ENCODE peak calls at places on chromosomes 16 and 17, in seven cellular contexts. X is psoas muscle, S is body of pancreas, E is tibial nerve, G is heart right ventricle, L is stomach, C is cardiac muscle cell. P is an unnamed sample.

GRCh38 chr16:86924537-86924936 is 346.2 kb downstream of the FOXL1 start:
- DNase-seq in X (no peak), S (no peak), E (no peak), G (no peak), L (no peak), C (peak; percentile 48), P (no peak)

GRCh38 chr17:81251943-81252301 is 12.8 kb downstream of the NDUFAF8 start:
- DNase-seq in X (no peak), S (no peak), E (no peak), G (peak; percentile 11), L (no peak), C (no peak), P (peak; percentile 93)

GRCh38 chr17:69103557-69104233 is 38.0 kb downstream of the ABCA6 start:
- DNase-seq in X (no peak), S (peak; percentile 81), E (no peak), G (no peak), L (no peak), C (no peak), P (no peak)

GRCh38 chr16:54284319-54284930 is 2.2 kb downstream of the IRX3 start:
- DNase-seq in X (peak; percentile 64), S (peak; percentile 45), E (no peak), G (no peak), L (peak; percentile 58), C (no peak), P (peak; percentile 12)

GRCh38 chr17:29149431-29150064 is 30.6 kb downstream of the MYO18A start:
- DNase-seq in X (peak; percentile 69), S (peak; percentile 51), E (no peak), G (no peak), L (no peak), C (peak; percentile 78), P (no peak)

GRCh38 chr17:50269477-50270429 is 4.5 kb upstream of the TMEM92 start:
- DNase-seq in X (peak; percentile 78), S (peak; percentile 75), E (peak; percentile 83), G (peak; percentile 65), L (peak; percentile 76), C (peak; percentile 86), P (peak; percentile 83)

GRCh38 chr17:57257213-57257873 is 1.0 kb downstream of the MSI2 start:
- DNase-seq in X (no peak), S (no peak), E (no peak), G (no peak), L (no peak), C (no peak), P (peak; percentile 67)

GRCh38 chr17:27241346-27241946 is 52.5 kb upstream of the WSB1 start:
- DNase-seq in X (no peak), S (no peak), E (no peak), G (no peak), L (no peak), C (peak; percentile 48), P (no peak)

GRCh38 chr16:70508752-70509151 is 14.6 kb downstream of the COG4 start:
- DNase-seq in X (no peak), S (no peak), E (no peak), G (no peak), L (no peak), C (peak; percentile 16), P (no peak)

GRCh38 chr16:12340151-12340733 is 363.7 kb downstream of the SNX29 start:
- DNase-seq in X (no peak), S (peak; percentile 73), E (no peak), G (no peak), L (peak; percentile 41), C (peak; percentile 21), P (peak; percentile 69)

DNA sequence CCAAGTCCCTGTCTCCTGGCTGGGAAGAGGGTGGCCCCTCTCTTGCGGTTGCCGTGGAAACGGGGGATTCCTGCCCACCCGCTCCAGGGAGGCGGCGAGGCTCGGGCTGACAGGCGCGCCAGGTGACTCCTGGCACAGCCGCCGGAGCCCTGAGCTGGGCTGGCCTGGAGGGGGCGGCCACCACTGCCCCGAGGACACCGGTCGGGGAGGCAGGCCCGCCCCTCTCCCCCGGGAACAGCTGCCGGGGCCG is 71.3 kb downstream of the ABR start:
- DNase-seq in X (no peak), S (no peak), E (no peak), G (no peak), L (no peak), C (no peak), P (no peak)
- H3K27ac ChIP-seq in X (peak overlapping the region; percentile 70), S (peak overlapping the region; percentile 73), E (peak overlapping the region; percentile 92), G (peak overlapping the region; percentile 98), L (peak overlapping the region; percentile 96), C (peak overlapping the region; percentile 19), P (peak overlapping the region; percentile 86)

GRCh38 chr17:30970757-30971567 is at the start of gene RNF135:
- DNase-seq in X (peak; percentile 87), S (peak; percentile 85), E (peak; percentile 72), G (peak; percentile 84), L (peak; percentile 85), C (peak; percentile 93), P (no peak)

GRCh38 chr17:30975042-30975820 is 4.4 kb downstream of the RNF135 start:
- DNase-seq in X (peak; percentile 0), S (no peak), E (no peak), G (no peak), L (peak; percentile 11), C (no peak), P (no peak)

GRCh38 chr17:30964878-30965277 is 6.0 kb upstream of the RNF135 start:
- DNase-seq in X (peak; percentile 6), S (no peak), E (no peak), G (no peak), L (peak; percentile 11), C (no peak), P (no peak)

DNA sequence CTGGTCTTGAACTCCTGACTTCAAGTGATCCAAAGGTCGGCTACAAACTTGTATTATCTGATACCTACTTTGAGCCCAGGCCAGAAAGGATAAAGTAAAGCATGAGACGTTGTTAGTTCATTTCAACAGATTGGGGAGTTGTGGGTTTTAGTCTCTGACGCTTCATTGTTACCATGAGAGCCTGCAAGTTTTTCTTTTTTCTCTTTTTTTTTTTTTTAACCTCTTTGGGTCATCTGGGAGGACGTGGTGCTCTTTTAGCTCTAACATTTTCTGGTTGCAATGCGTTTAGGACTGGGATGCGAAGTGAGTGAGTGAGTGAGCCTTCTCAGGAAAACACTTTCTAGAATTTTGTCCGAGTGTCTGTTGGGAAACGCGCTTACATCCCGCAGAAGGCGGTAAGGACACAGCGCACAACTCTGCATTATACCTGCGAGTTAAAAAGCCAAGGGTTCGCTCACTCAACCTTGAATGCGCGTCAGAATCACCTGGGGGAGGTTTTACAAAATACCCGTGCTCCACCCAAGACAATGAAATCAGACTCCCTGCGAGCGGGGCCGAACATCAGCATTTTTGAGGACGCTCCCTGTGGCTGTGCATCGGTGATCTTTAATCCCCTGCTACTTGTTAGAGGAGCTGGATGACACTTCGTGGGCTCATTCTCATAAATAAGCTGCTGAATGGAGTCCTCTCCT is 704 bp upstream of the RNF135 start:
- DNase-seq in X (peak; percentile 39), S (peak; percentile 47), E (no peak), G (no peak), L (peak; percentile 26), C (peak; percentile 23), P (no peak)
- H3K27ac ChIP-seq in X (peak overlapping the region; percentile 89), S (peak overlapping the region; percentile 85), E (peak overlapping the region; percentile 94), G (peak overlapping the region; percentile 96), L (peak overlapping the region; percentile 97), C (no peak overlapping the region), P (no peak overlapping the region)

DNA sequence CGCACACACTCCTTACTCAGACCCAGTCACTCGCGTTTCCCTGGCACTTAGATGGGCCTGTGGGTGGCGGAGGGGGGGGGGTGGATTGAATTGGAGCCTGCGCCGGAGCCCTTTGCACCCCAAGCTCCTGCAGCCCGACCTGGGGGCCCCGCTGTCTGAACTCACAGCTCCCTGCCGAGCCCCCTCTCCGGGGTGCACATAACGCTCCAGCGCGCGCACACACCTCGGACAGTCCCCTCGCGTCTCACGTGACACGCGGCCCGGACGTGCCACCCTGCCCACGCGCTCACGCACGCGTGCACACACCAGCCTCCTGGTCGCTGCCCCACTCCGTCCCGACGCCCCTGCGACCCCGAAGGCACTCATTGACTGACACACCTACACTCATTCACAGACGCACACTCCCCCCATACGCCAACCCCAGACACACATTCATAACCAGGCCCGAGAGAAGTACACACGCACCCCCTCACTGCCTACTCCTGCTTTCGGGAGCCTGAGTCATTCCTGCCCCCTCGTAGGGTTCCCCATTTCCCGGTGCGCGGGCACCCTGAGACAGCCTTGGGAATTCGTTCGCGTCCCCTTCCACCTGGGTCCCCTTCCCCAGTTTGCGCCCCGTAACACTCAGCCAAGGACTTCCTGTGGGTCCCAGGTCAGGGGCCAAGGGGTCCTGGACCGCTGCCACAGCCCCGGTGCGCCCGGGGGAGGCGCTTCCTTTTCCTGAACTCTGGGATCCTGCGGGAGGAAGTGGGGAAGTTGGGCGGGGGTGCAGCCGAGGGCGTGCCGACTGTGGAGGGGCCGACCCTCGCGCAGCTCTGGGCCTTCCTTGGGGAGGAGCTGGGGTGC is 1.1 kb downstream of the TBKBP1 start:
- DNase-seq in X (peak; percentile 84), S (peak; percentile 59), E (peak; percentile 60), G (peak; percentile 82), L (peak; percentile 61), C (peak; percentile 71), P (peak; percentile 16)
- H3K27ac ChIP-seq in X (peak overlapping the region; percentile 89), S (peak overlapping the region; percentile 89), E (peak overlapping the region; percentile 89), G (peak overlapping the region; percentile 95), L (peak overlapping the region; percentile 96), C (peak overlapping the region; percentile 95), P (peak overlapping the region; percentile 12)

GRCh38 chr17:77722366-77722765 is 236.1 kb upstream of the TNRC6C start:
- DNase-seq in X (no peak), S (no peak), E (no peak), G (no peak), L (no peak), C (no peak), P (no peak)
- H3K27ac ChIP-seq in X (no peak overlapping the region), S (no peak overlapping the region), E (no peak overlapping the region), G (no peak overlapping the region), L (no peak overlapping the region), C (no peak overlapping the region), P (no peak overlapping the region)

DNA sequence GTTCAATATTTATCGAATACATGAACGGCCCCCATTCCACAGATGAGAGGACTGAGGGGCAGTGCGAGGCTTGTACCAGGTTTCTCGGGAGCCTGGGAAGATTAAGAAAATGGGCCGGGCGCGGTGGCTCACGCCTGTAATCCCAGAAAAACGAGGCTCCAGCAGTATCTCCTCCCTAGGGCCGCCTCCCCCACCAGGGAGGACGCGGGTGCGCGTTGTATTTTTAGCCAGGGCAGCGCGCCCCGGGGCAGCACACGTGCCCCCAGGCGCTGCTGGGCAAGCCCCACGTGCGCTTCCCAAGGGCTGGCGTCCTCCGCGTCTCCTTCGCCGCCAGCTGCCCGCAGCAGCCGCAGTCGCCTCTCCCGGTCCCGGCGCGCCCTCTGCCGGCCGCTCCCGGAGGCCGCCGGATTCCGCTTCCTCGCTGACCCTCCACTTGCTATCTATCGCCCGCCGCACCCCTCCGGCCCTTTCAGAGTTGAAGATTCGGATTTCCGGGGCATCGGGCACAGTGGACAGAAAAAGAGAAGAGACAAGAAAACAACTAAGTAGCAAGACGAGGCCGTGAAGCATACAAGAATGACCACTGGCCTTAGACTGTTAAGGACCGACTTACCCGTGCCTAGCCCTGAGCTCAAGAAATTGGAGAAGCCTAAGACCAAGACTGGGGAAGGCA is 1.9 kb upstream of the YBX2 start:
- DNase-seq in X (peak; percentile 95), S (peak; percentile 84), E (peak; percentile 62), G (peak; percentile 88), L (peak; percentile 85), C (peak; percentile 87), P (peak; percentile 83)
- H3K27ac ChIP-seq in X (peak overlapping the region; percentile 91), S (no peak overlapping the region), E (no peak overlapping the region), G (peak overlapping the region; percentile 83), L (peak overlapping the region; percentile 0), C (no peak overlapping the region), P (no peak overlapping the region)